ENCODE peak calls at places on chromosomes 13 and 19, in four cellular contexts. One of them, this sample, is unnamed. For H3K27me3 and H3K36me3, the result is how much of the 10 kb centered on the place peaks cover.

GRCh38 chr19:51407631-51408131 is 9.8 kb downstream of the SIGLEC10 start:
- DNase-seq in thoracic aorta: no peak
- DNase-seq in left ventricle myocardium inferior: no peak
- DNase-seq in pancreas: no peak
- DNase-seq in this sample: peak

GRCh38 chr13:20729633-20730585 is 26.4 kb downstream of the IL17D start:
- DNase-seq in thoracic aorta: no peak
- DNase-seq in left ventricle myocardium inferior: no peak
- DNase-seq in pancreas: no peak
- DNase-seq in this sample: no peak

GRCh38 chr13:36432106-36432544 is at the start of gene CCNA1:
- DNase-seq in thoracic aorta: no peak
- DNase-seq in left ventricle myocardium inferior: peak
- DNase-seq in pancreas: peak
- DNase-seq in this sample: no peak

GRCh38 chr13:83839158-83839557 is 43.1 kb downstream of the SLITRK1 start:
- DNase-seq in thoracic aorta: no peak
- DNase-seq in left ventricle myocardium inferior: no peak
- DNase-seq in pancreas: no peak
- DNase-seq in this sample: no peak

GRCh38 chr13:19062019-19062646 is 119.5 kb downstream of the TUBA3C start:
- DNase-seq in thoracic aorta: no peak
- DNase-seq in left ventricle myocardium inferior: no peak
- DNase-seq in pancreas: peak
- DNase-seq in this sample: no peak

GRCh38 chr13:36369268-36370107 is 23.3 kb upstream of the SPART start:
- DNase-seq in thoracic aorta: no peak
- DNase-seq in left ventricle myocardium inferior: no peak
- DNase-seq in pancreas: no peak
- DNase-seq in this sample: no peak

GRCh38 chr19:45161715-45162463 is 1.1 kb upstream of the NKPD1 start:
- DNase-seq in thoracic aorta: no peak
- DNase-seq in left ventricle myocardium inferior: no peak
- DNase-seq in pancreas: peak
- DNase-seq in this sample: no peak

GRCh38 chr19:28710278-28710677 is 502.7 kb downstream of the UQCRFS1 start:
- DNase-seq in thoracic aorta: no peak
- DNase-seq in left ventricle myocardium inferior: no peak
- DNase-seq in pancreas: no peak
- DNase-seq in this sample: no peak

GRCh38 chr13:113116206-113116800 is 6.3 kb upstream of the F10 start:
- DNase-seq in thoracic aorta: no peak
- DNase-seq in left ventricle myocardium inferior: no peak
- DNase-seq in pancreas: no peak
- DNase-seq in this sample: no peak

GRCh38 chr13:97921146-97921776 is 32.2 kb upstream of the IPO5 start:
- DNase-seq in thoracic aorta: no peak
- DNase-seq in left ventricle myocardium inferior: no peak
- DNase-seq in pancreas: no peak
- DNase-seq in this sample: no peak

GRCh38 chr13:39597828-39598227 is 5.2 kb downstream of the LHFPL6 start:
- DNase-seq in thoracic aorta: no peak
- DNase-seq in left ventricle myocardium inferior: no peak
- DNase-seq in pancreas: no peak
- DNase-seq in this sample: no peak

GRCh38 chr19:55549500-55550320 is 4.4 kb upstream of the SBK3 start:
- DNase-seq in thoracic aorta: no peak
- DNase-seq in left ventricle myocardium inferior: no peak
- DNase-seq in pancreas: no peak
- DNase-seq in this sample: no peak

GRCh38 chr13:25732146-25732865 is 319.5 kb downstream of the SHISA2 start:
- DNase-seq in thoracic aorta: no peak
- DNase-seq in left ventricle myocardium inferior: no peak
- DNase-seq in pancreas: no peak
- DNase-seq in this sample: no peak

GRCh38 chr13:23915308-23915707 is 18.0 kb upstream of the C1QTNF9B start:
- DNase-seq in thoracic aorta: no peak
- DNase-seq in left ventricle myocardium inferior: no peak
- DNase-seq in pancreas: no peak
- DNase-seq in this sample: no peak

GRCh38 chr19:662207-662961 is 630 bp downstream of the RNF126 start:
- DNase-seq in thoracic aorta: no peak
- DNase-seq in left ventricle myocardium inferior: no peak
- DNase-seq in pancreas: peak
- DNase-seq in this sample: peak

GRCh38 chr19:34430738-34431625 is 2.8 kb downstream of the UBA2 start:
- DNase-seq in thoracic aorta: no peak
- DNase-seq in left ventricle myocardium inferior: no peak
- DNase-seq in pancreas: no peak
- DNase-seq in this sample: peak

GRCh38 chr13:112642061-112642460 is 47.8 kb upstream of the ATP11A start:
- DNase-seq in thoracic aorta: no peak
- DNase-seq in left ventricle myocardium inferior: no peak
- DNase-seq in pancreas: no peak
- DNase-seq in this sample: no peak

GRCh38 chr19:48780684-48781391 is 25.5 kb downstream of the FGF21 start:
- DNase-seq in thoracic aorta: no peak
- DNase-seq in left ventricle myocardium inferior: no peak
- DNase-seq in pancreas: no peak
- DNase-seq in this sample: no peak

GRCh38 chr19:974564-975257 is 9.4 kb upstream of the WDR18 start:
- DNase-seq in thoracic aorta: no peak
- DNase-seq in left ventricle myocardium inferior: no peak
- DNase-seq in pancreas: peak
- DNase-seq in this sample: no peak

GRCh38 chr13:28329395-28330158 is 165.4 kb downstream of the FLT1 start:
- DNase-seq in thoracic aorta: peak
- DNase-seq in left ventricle myocardium inferior: no peak
- DNase-seq in pancreas: no peak
- DNase-seq in this sample: no peak

GRCh38 chr13:48562296-48563066 is 29.6 kb upstream of the RCBTB2 start:
- DNase-seq in thoracic aorta: no peak
- DNase-seq in left ventricle myocardium inferior: no peak
- DNase-seq in pancreas: no peak
- DNase-seq in this sample: peak

GRCh38 chr13:96824110-96824509 is 170.2 kb downstream of the OXGR1 start:
- DNase-seq in thoracic aorta: no peak
- DNase-seq in left ventricle myocardium inferior: no peak
- DNase-seq in pancreas: no peak
- DNase-seq in this sample: no peak

GRCh38 chr13:111556496-111556895 is 236.1 kb downstream of the TEX29 start:
- DNase-seq in thoracic aorta: no peak
- DNase-seq in left ventricle myocardium inferior: no peak
- DNase-seq in pancreas: no peak
- DNase-seq in this sample: no peak

GRCh38 chr13:41547253-41548000 is 90.1 kb downstream of the RGCC start:
- DNase-seq in thoracic aorta: no peak
- DNase-seq in left ventricle myocardium inferior: peak
- DNase-seq in pancreas: peak
- DNase-seq in this sample: no peak

GRCh38 chr19:10780368-10780767 is 55.6 kb downstream of the TMED1 start:
- DNase-seq in thoracic aorta: no peak
- DNase-seq in left ventricle myocardium inferior: no peak
- DNase-seq in pancreas: no peak
- DNase-seq in this sample: no peak

GRCh38 chr13:85497652-85498051 is 301.6 kb downstream of the SLITRK6 start:
- DNase-seq in thoracic aorta: no peak
- DNase-seq in left ventricle myocardium inferior: no peak
- DNase-seq in pancreas: no peak
- DNase-seq in this sample: no peak

GRCh38 chr13:113584205-113584869 is at the start of gene TFDP1:
- DNase-seq in thoracic aorta: no peak
- DNase-seq in left ventricle myocardium inferior: peak
- DNase-seq in pancreas: peak
- DNase-seq in this sample: peak

GRCh38 chr13:104376588-104376987 is 1310.4 kb upstream of the SLC10A2 start:
- DNase-seq in thoracic aorta: no peak
- DNase-seq in left ventricle myocardium inferior: no peak
- DNase-seq in pancreas: no peak
- DNase-seq in this sample: no peak

GRCh38 chr19:20038358-20039202 is 725 bp downstream of the ZNF682 start:
- DNase-seq in thoracic aorta: no peak
- DNase-seq in left ventricle myocardium inferior: no peak
- DNase-seq in pancreas: no peak
- DNase-seq in this sample: peak

GRCh38 chr13:100022798-100023197 is 41.2 kb downstream of the ZIC2 start:
- DNase-seq in thoracic aorta: no peak
- DNase-seq in left ventricle myocardium inferior: no peak
- DNase-seq in pancreas: no peak
- DNase-seq in this sample: no peak

GRCh38 chr13:109275848-109276247 is 510.5 kb downstream of the IRS2 start:
- DNase-seq in thoracic aorta: no peak
- DNase-seq in left ventricle myocardium inferior: no peak
- DNase-seq in pancreas: no peak
- DNase-seq in this sample: no peak

GRCh38 chr19:46408611-46409039 is 4.7 kb downstream of the CCDC8 start:
- DNase-seq in thoracic aorta: peak
- DNase-seq in left ventricle myocardium inferior: peak
- DNase-seq in pancreas: peak
- DNase-seq in this sample: no peak

GRCh38 chr13:67101730-67102467 is 128.2 kb downstream of the PCDH9 start:
- DNase-seq in thoracic aorta: no peak
- DNase-seq in left ventricle myocardium inferior: no peak
- DNase-seq in pancreas: no peak
- DNase-seq in this sample: no peak

GRCh38 chr19:58279925-58280316 is 1.2 kb downstream of the ZNF8 start:
- DNase-seq in thoracic aorta: no peak
- DNase-seq in left ventricle myocardium inferior: no peak
- DNase-seq in pancreas: no peak
- DNase-seq in this sample: no peak
- H3K27ac ChIP-seq in thoracic aorta: peak
- H3K27ac ChIP-seq in left ventricle myocardium inferior: peak
- H3K27ac ChIP-seq in pancreas: no peak
- H3K27ac ChIP-seq in this sample: peak

GRCh38 chr19:42154471-42155323 is 22.5 kb upstream of the POU2F2 start:
- DNase-seq in thoracic aorta: no peak
- DNase-seq in left ventricle myocardium inferior: no peak
- DNase-seq in pancreas: no peak
- DNase-seq in this sample: no peak

GRCh38 chr19:42152285-42152684 is 20.0 kb upstream of the POU2F2 start:
- DNase-seq in thoracic aorta: no peak
- DNase-seq in left ventricle myocardium inferior: no peak
- DNase-seq in pancreas: peak
- DNase-seq in this sample: no peak

GRCh38 chr19:42152876-42153275 is 20.6 kb upstream of the POU2F2 start:
- DNase-seq in thoracic aorta: no peak
- DNase-seq in left ventricle myocardium inferior: no peak
- DNase-seq in pancreas: peak
- DNase-seq in this sample: no peak

GRCh38 chr19:42155796-42156195 is 23.6 kb upstream of the POU2F2 start:
- DNase-seq in thoracic aorta: no peak
- DNase-seq in left ventricle myocardium inferior: no peak
- DNase-seq in pancreas: no peak
- DNase-seq in this sample: no peak

DNA sequence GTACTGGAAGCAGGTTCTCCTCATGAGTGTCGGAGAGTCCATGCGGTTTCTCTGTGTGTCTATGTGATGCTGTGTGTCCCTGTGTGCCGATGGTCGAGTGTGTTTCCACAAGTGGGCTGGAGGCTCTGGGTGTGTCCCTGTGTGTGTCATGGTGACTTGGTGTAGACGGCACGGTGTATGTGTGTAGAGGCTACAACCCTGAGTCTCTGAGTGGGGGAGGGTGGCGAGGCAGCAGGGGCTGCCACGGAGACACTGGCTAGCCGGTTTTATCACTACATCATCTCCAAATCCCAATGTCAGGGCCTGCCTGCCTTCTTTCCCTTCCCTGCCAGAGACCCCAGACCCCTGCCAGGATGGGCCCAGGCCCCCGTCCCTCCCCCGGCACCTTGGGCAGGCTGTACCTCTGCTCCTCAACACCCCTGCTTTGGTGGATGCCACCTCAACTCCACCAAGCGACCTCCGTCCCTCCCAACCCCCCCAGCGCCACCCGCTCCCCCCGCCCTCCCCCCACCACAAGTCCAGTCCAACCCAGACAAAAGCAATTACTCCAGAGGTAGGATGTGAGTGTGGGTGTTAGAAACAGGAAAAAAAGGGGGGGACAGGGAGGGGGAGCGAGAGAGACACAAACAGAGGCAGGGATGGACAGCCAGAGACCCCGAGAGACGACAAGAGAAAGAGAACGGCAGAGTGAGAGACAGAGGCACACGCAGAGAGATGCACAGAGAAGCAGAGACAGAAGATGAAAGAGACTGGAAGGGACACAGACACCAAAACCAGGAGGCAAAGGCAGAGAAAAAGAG is 21.6 kb upstream of the POU2F2 start:
- DNase-seq in thoracic aorta: no peak
- DNase-seq in left ventricle myocardium inferior: no peak
- DNase-seq in pancreas: no peak
- DNase-seq in this sample: no peak
- H3K27me3 ChIP-seq in thoracic aorta: under half
- H3K27me3 ChIP-seq in left ventricle myocardium inferior: half or more
- H3K27me3 ChIP-seq in pancreas: under half
- H3K27me3 ChIP-seq in this sample: under half

DNA sequence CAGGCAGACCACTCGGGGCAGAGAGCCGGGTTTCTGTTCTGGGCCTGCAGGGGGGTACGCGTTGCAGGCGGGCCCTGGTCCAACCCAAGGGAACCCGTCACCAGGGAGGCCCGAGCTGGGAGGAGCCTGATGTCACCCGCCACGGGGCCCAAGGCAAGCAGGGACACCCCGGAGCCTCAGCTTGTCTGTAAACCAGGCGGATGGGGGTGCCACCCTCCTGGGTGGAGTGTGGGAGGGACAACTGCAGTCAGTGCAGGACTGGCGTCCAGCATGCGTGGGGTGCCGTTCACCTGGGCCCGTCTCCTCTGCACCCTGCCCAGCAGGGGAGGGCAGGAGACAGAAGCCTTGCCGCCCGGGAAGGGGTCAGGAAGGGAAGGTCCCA is 7.0 kb downstream of the CACTIN start:
- DNase-seq in thoracic aorta: no peak
- DNase-seq in left ventricle myocardium inferior: no peak
- DNase-seq in pancreas: peak
- DNase-seq in this sample: no peak
- H3K36me3 ChIP-seq in thoracic aorta: under half
- H3K36me3 ChIP-seq in left ventricle myocardium inferior: under half
- H3K36me3 ChIP-seq in pancreas: under half
- H3K36me3 ChIP-seq in this sample: under half

GRCh38 chr13:43003729-43004128 is 11.7 kb upstream of the EPSTI1 start:
- DNase-seq in thoracic aorta: no peak
- DNase-seq in left ventricle myocardium inferior: no peak
- DNase-seq in pancreas: no peak
- DNase-seq in this sample: no peak
- H3K27ac ChIP-seq in thoracic aorta: no peak
- H3K27ac ChIP-seq in left ventricle myocardium inferior: no peak
- H3K27ac ChIP-seq in pancreas: no peak
- H3K27ac ChIP-seq in this sample: no peak

GRCh38 chr19:35978832-35979365 is 16.1 kb upstream of the SDHAF1 start:
- DNase-seq in thoracic aorta: no peak
- DNase-seq in left ventricle myocardium inferior: no peak
- DNase-seq in pancreas: peak
- DNase-seq in this sample: no peak
- H3K27me3 ChIP-seq in thoracic aorta: under half
- H3K27me3 ChIP-seq in left ventricle myocardium inferior: half or more
- H3K27me3 ChIP-seq in pancreas: under half
- H3K27me3 ChIP-seq in this sample: under half